ENCODE peak calls at places on chromosome 1, in eight cellular contexts. E, R, G, A, B, O, Z and K are unnamed samples. For H3K4me1, the result is how much of the 10 kb centered on the place peaks cover.

GRCh38 chr1:187641463-187641862 is 812.7 kb downstream of the PLA2G4A start:
- DNase-seq in A (no peak), G (no peak), Z (no peak), R (no peak), B (no peak), O (no peak), E (no peak), K (no peak)

GRCh38 chr1:41482001-41482765 is 2.3 kb downstream of the EDN2 start:
- DNase-seq in O (no peak), Z (peak), R (no peak), G (no peak), A (peak), E (peak), B (peak), K (peak)

GRCh38 chr1:13829152-13829769 is 129.3 kb downstream of the PRDM2 start:
- DNase-seq in R (no peak), O (no peak), G (no peak), E (peak), A (no peak), Z (no peak), B (no peak), K (no peak)

GRCh38 chr1:214588963-214589597 is 13.9 kb upstream of the CENPF start:
- DNase-seq in B (no peak), Z (peak), E (no peak), R (peak), O (no peak), A (no peak), G (no peak), K (no peak)

GRCh38 chr1:114008352-114009041 is 29.2 kb downstream of the OLFML3 start:
- DNase-seq in R (no peak), A (no peak), B (no peak), E (no peak), O (no peak), G (no peak), Z (no peak), K (no peak)

GRCh38 chr1:58597076-58597475 is 20.0 kb upstream of the TACSTD2 start:
- DNase-seq in Z (no peak), E (no peak), O (no peak), G (no peak), A (no peak), B (no peak), R (no peak), K (no peak)

GRCh38 chr1:230905733-230906132 is 37.4 kb upstream of the C1orf198 start:
- DNase-seq in A (no peak), R (peak), G (no peak), B (no peak), Z (no peak), O (no peak), E (no peak), K (no peak)

GRCh38 chr1:36086529-36087232 is 2.0 kb upstream of the ADPRS start:
- DNase-seq in G (peak), Z (no peak), B (no peak), A (peak), R (no peak), E (no peak), O (no peak), K (no peak)

GRCh38 chr1:192448026-192448578 is 127.5 kb upstream of the RGS1 start:
- DNase-seq in G (no peak), E (no peak), B (no peak), O (no peak), A (no peak), Z (no peak), R (peak), K (no peak)

GRCh38 chr1:63784489-63785390 is 10.9 kb downstream of the ROR1 start:
- DNase-seq in R (no peak), A (no peak), Z (no peak), B (no peak), G (no peak), E (no peak), O (no peak), K (no peak)

GRCh38 chr1:67133177-67133576 is 1.6 kb downstream of the C1orf141 start:
- DNase-seq in G (no peak), B (no peak), E (no peak), A (no peak), O (no peak), R (no peak), Z (no peak), K (no peak)

GRCh38 chr1:1253314-1253713 is 6.8 kb upstream of the C1QTNF12 start:
- DNase-seq in Z (no peak), O (no peak), G (no peak), B (no peak), A (no peak), R (no peak), E (no peak), K (no peak)
- H3K4me1 ChIP-seq in Z (under half), O (under half), G (under half), B (under half), A (under half), R (under half), E (under half), K (under half)

DNA sequence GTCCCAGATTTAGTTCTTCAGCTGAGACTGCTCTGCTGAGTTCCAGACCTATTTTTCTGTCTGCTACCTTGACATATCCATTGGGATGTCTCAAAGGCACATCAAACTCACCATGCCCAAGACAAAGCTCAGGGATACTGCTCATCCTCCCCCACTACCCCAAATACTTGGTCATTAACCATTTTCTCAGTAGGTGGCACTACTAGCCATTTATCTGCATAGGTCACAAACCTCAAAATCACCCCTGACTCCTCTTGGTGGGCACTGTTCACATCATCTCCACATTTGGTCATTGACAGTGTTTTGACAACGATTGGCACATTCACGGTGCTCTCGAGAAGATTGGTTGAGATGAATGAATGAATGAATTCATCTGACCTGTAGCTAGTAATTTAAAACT is 32.1 kb downstream of the CACNA1S start:
- DNase-seq in G (no peak), R (no peak), E (no peak), B (no peak), A (no peak), O (no peak), Z (no peak), K (no peak)
- TF ChIP-seq CTCF in G (no peak), R (no peak), E (no peak), B (no peak), A (no peak), O (no peak), Z (no peak), K (no peak)

GRCh38 chr1:1001631-1002300 is 1.9 kb upstream of the HES4 start:
- DNase-seq in R (peak), Z (peak), O (peak), E (peak), A (peak), B (peak), G (peak), K (peak)
- TF ChIP-seq POLR2A in R (peak), Z (no peak), O (peak), E (no peak), A (no peak), B (peak), G (no peak), K (no peak)

DNA sequence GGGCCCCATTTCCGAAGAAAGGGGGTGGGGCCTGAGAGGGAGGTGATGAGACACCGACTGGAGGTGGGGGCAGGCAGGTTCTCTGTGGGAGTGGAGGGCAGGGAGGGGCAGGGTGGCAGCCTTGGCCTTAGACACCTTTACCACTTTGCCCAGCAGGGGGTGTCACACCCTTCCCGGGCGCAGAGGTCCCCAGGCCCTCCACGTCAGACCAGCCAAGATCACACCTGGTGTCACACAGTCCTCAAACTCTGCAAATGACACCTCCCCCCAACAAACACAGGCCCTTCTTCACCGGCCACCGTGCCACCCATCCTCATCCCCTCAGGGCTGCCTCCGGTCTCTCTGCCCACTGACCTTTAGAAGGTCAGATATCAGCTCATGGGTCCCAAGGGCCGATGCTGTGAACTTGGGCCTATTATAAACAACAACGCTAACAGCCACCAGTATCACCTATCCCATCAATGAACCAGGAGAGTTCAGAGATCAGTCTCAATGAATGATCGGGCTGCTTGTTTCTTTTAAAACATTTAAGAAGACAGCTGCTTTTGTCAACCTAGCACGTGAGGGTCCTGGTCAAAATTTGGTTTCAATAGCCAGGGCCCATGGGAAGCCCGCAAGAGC is 103.9 kb downstream of the CASZ1 start:
- DNase-seq in Z (no peak), O (peak), B (no peak), G (peak), R (no peak), E (peak), A (peak), K (peak)
- H3K4me1 ChIP-seq in Z (under half), O (under half), B (under half), G (under half), R (under half), E (half or more), A (under half), K (under half)

GRCh38 chr1:19311931-19312781 is at the start of the genes AKR7A2 and SLC66A1:
- DNase-seq in G (peak), A (peak), R (peak), E (peak), Z (peak), B (peak), O (peak), K (peak)
- TF ChIP-seq CTCF in G (peak), A (no peak), R (no peak), E (peak), Z (no peak), B (peak), O (no peak), K (peak)

GRCh38 chr1:30735124-30735523 is 11.7 kb upstream of the MATN1 start:
- DNase-seq in E (peak), O (no peak), Z (no peak), A (no peak), R (no peak), B (no peak), G (no peak), K (no peak)
- TF ChIP-seq POLR2A in E (no peak), O (no peak), Z (no peak), A (no peak), R (no peak), B (no peak), G (no peak), K (no peak)

GRCh38 chr1:151991663-151992344 is 1.9 kb downstream of the S100A10 start:
- DNase-seq in O (no peak), R (no peak), B (no peak), A (no peak), Z (no peak), G (no peak), E (no peak), K (no peak)
- H3K4me1 ChIP-seq in O (half or more), R (under half), B (under half), A (under half), Z (under half), G (under half), E (half or more), K (under half)